ENCODE peak calls at places on chromosomes 6 and 20, in seven cellular contexts. P, U, Z, J, F, B and K are unnamed samples.

GRCh38 chr6:157867155-157867559 is 44.1 kb downstream of the SNX9 start:
- DNase-seq in P (no peak), U (peak), Z (no peak), J (no peak), F (peak), B (no peak), K (no peak)

GRCh38 chr20:59331721-59332329 is 31.4 kb downstream of the EDN3 start:
- DNase-seq in P (no peak), U (no peak), Z (no peak), J (no peak), F (no peak), B (no peak), K (no peak)

GRCh38 chr20:46031701-46032254 is 2.8 kb downstream of the SLC12A5 start:
- DNase-seq in P (no peak), U (no peak), Z (no peak), J (no peak), F (no peak), B (no peak), K (no peak)

GRCh38 chr6:42522021-42522420 is 41.8 kb upstream of the UBR2 start:
- DNase-seq in P (no peak), U (peak), Z (no peak), J (no peak), F (no peak), B (no peak), K (no peak)

GRCh38 chr6:47084530-47084929 is 42.4 kb upstream of the ADGRF1 start:
- DNase-seq in P (no peak), U (no peak), Z (no peak), J (no peak), F (no peak), B (no peak), K (no peak)

GRCh38 chr20:44021900-44022299 is 107.2 kb downstream of the TOX2 start:
- DNase-seq in P (peak), U (no peak), Z (no peak), J (no peak), F (no peak), B (no peak), K (peak)

GRCh38 chr20:59207742-59208357 is 44.2 kb downstream of the ZNF831 start:
- DNase-seq in P (no peak), U (peak), Z (peak), J (peak), F (peak), B (peak), K (peak)

GRCh38 chr20:4713401-4713800 is 8.3 kb upstream of the PRND start:
- DNase-seq in P (no peak), U (no peak), Z (no peak), J (no peak), F (no peak), B (no peak), K (peak)

GRCh38 chr20:14604143-14604542 is 266.7 kb upstream of the FLRT3 start:
- DNase-seq in P (no peak), U (no peak), Z (no peak), J (no peak), F (no peak), B (no peak), K (no peak)

GRCh38 chr6:168031411-168032382 is 34.2 kb downstream of the KIF25 start:
- DNase-seq in P (peak), U (no peak), Z (no peak), J (no peak), F (peak), B (no peak), K (peak)

GRCh38 chr6:158207452-158207788 is 39.3 kb downstream of the GTF2H5 start:
- DNase-seq in P (no peak), U (peak), Z (peak), J (no peak), F (no peak), B (no peak), K (no peak)

GRCh38 chr20:22074635-22075034 is 369.2 kb downstream of the PAX1 start:
- DNase-seq in P (no peak), U (no peak), Z (no peak), J (no peak), F (no peak), B (no peak), K (no peak)

GRCh38 chr6:43328528-43328927 is 19.9 kb upstream of the CRIP3 start:
- DNase-seq in P (no peak), U (no peak), Z (peak), J (no peak), F (no peak), B (no peak), K (no peak)

GRCh38 chr6:37048851-37049734 is 43.6 kb downstream of the FGD2 start:
- DNase-seq in P (no peak), U (peak), Z (peak), J (no peak), F (peak), B (peak), K (no peak)

GRCh38 chr20:7291319-7291943 is 523.9 kb downstream of the BMP2 start:
- DNase-seq in P (no peak), U (no peak), Z (no peak), J (no peak), F (no peak), B (no peak), K (no peak)

GRCh38 chr6:168089186-168090063 is 10.4 kb upstream of the FRMD1 start:
- DNase-seq in P (no peak), U (no peak), Z (no peak), J (no peak), F (no peak), B (no peak), K (no peak)

GRCh38 chr6:148329568-148330299 is 12.9 kb upstream of the SASH1 start:
- DNase-seq in P (no peak), U (peak), Z (no peak), J (no peak), F (peak), B (no peak), K (no peak)

GRCh38 chr20:25195962-25196700 is 619 bp downstream of the ENTPD6 start:
- DNase-seq in P (no peak), U (no peak), Z (peak), J (no peak), F (no peak), B (no peak), K (peak)

GRCh38 chr6:44708208-44708607 is 320.7 kb downstream of the CDC5L start:
- DNase-seq in P (no peak), U (no peak), Z (no peak), J (no peak), F (no peak), B (no peak), K (no peak)

GRCh38 chr20:32446301-32447100 is 88.4 kb downstream of the ASXL1 start:
- DNase-seq in P (no peak), U (no peak), Z (no peak), J (no peak), F (no peak), B (no peak), K (no peak)

GRCh38 chr6:149473080-149474052 is 11.4 kb downstream of the ZC3H12D start:
- DNase-seq in P (no peak), U (peak), Z (no peak), J (no peak), F (no peak), B (no peak), K (no peak)

GRCh38 chr6:33706136-33706725 is 5.3 kb downstream of the UQCC2 start:
- DNase-seq in P (no peak), U (no peak), Z (no peak), J (no peak), F (no peak), B (no peak), K (no peak)

GRCh38 chr6:100846276-100846675 is 34.9 kb downstream of the ASCC3 start:
- DNase-seq in P (no peak), U (peak), Z (no peak), J (no peak), F (no peak), B (no peak), K (no peak)

GRCh38 chr20:37379967-37380828 is 34.3 kb downstream of the SRC start:
- DNase-seq in P (no peak), U (peak), Z (peak), J (no peak), F (no peak), B (no peak), K (no peak)

GRCh38 chr6:21046276-21046675 is 512.0 kb downstream of the CDKAL1 start:
- DNase-seq in P (no peak), U (no peak), Z (no peak), J (no peak), F (no peak), B (no peak), K (no peak)

GRCh38 chr20:17868146-17868545 is 100.4 kb downstream of the SNX5 start:
- DNase-seq in P (no peak), U (no peak), Z (no peak), J (no peak), F (no peak), B (no peak), K (no peak)

GRCh38 chr6:139967497-139967896 is 593.0 kb upstream of the CITED2 start:
- DNase-seq in P (no peak), U (peak), Z (no peak), J (no peak), F (no peak), B (no peak), K (no peak)

GRCh38 chr6:90610291-90610670 is 23.4 kb upstream of the MAP3K7 start:
- DNase-seq in P (no peak), U (peak), Z (no peak), J (no peak), F (peak), B (no peak), K (no peak)

GRCh38 chr6:9039258-9039657 is 603.9 kb upstream of the SLC35B3 start:
- DNase-seq in P (no peak), U (peak), Z (no peak), J (no peak), F (no peak), B (no peak), K (no peak)

GRCh38 chr20:46128310-46129151 is 10.4 kb downstream of the CD40 start:
- DNase-seq in P (no peak), U (peak), Z (peak), J (peak), F (no peak), B (no peak), K (no peak)

GRCh38 chr6:116564921-116565872 is 6.1 kb upstream of the RWDD1 start:
- DNase-seq in P (no peak), U (no peak), Z (no peak), J (no peak), F (no peak), B (peak), K (no peak)

GRCh38 chr6:136134275-136134674 is 115.8 kb downstream of the MTFR2 start:
- DNase-seq in P (no peak), U (no peak), Z (no peak), J (no peak), F (no peak), B (no peak), K (no peak)